ENCODE peak calls at places on chromosomes 6 and 20, in eight cellular contexts. One of them, this sample, is unnamed.

GRCh38 chr6:83352413-83352812 is 78.4 kb downstream of the ME1 start:
- DNase-seq in mesenchymal stem cell: no peak
- DNase-seq in substantia nigra: no peak
- DNase-seq in pancreas: no peak
- DNase-seq in HS-27A: no peak
- DNase-seq in amygdala: no peak
- DNase-seq in dorsolateral prefrontal cortex: no peak
- DNase-seq in posterior cingulate gyrus: no peak
- DNase-seq in this sample: no peak

GRCh38 chr6:82861121-82861520 is 204.5 kb downstream of the UBE3D start:
- DNase-seq in substantia nigra: no peak
- DNase-seq in posterior cingulate gyrus: no peak
- DNase-seq in amygdala: no peak
- DNase-seq in mesenchymal stem cell: no peak
- DNase-seq in pancreas: no peak
- DNase-seq in dorsolateral prefrontal cortex: no peak
- DNase-seq in HS-27A: no peak
- DNase-seq in this sample: no peak

GRCh38 chr6:12947191-12947795 is 230.7 kb downstream of the PHACTR1 start:
- DNase-seq in dorsolateral prefrontal cortex: no peak
- DNase-seq in substantia nigra: no peak
- DNase-seq in HS-27A: no peak
- DNase-seq in amygdala: no peak
- DNase-seq in posterior cingulate gyrus: no peak
- DNase-seq in mesenchymal stem cell: no peak
- DNase-seq in pancreas: no peak
- DNase-seq in this sample: no peak

GRCh38 chr6:164039954-164040375 is 625.4 kb downstream of the QKI start:
- DNase-seq in mesenchymal stem cell: no peak
- DNase-seq in posterior cingulate gyrus: no peak
- DNase-seq in HS-27A: no peak
- DNase-seq in substantia nigra: no peak
- DNase-seq in dorsolateral prefrontal cortex: no peak
- DNase-seq in amygdala: no peak
- DNase-seq in pancreas: peak
- DNase-seq in this sample: peak

GRCh38 chr20:20549267-20549612 is 163.2 kb downstream of the RALGAPA2 start:
- DNase-seq in dorsolateral prefrontal cortex: no peak
- DNase-seq in pancreas: no peak
- DNase-seq in substantia nigra: no peak
- DNase-seq in posterior cingulate gyrus: no peak
- DNase-seq in mesenchymal stem cell: no peak
- DNase-seq in amygdala: no peak
- DNase-seq in HS-27A: no peak
- DNase-seq in this sample: no peak

GRCh38 chr6:130827247-130828149 is at the start of gene SMLR1:
- DNase-seq in HS-27A: no peak
- DNase-seq in amygdala: no peak
- DNase-seq in pancreas: no peak
- DNase-seq in substantia nigra: no peak
- DNase-seq in dorsolateral prefrontal cortex: no peak
- DNase-seq in posterior cingulate gyrus: no peak
- DNase-seq in mesenchymal stem cell: no peak
- DNase-seq in this sample: no peak

GRCh38 chr6:20778460-20778859 is 244.2 kb downstream of the CDKAL1 start:
- DNase-seq in mesenchymal stem cell: no peak
- DNase-seq in amygdala: no peak
- DNase-seq in posterior cingulate gyrus: no peak
- DNase-seq in HS-27A: no peak
- DNase-seq in substantia nigra: no peak
- DNase-seq in pancreas: no peak
- DNase-seq in dorsolateral prefrontal cortex: no peak
- DNase-seq in this sample: no peak

GRCh38 chr20:59518881-59519706 is 85.2 kb upstream of the PHACTR3 start:
- DNase-seq in amygdala: no peak
- DNase-seq in posterior cingulate gyrus: peak
- DNase-seq in dorsolateral prefrontal cortex: no peak
- DNase-seq in pancreas: no peak
- DNase-seq in mesenchymal stem cell: peak
- DNase-seq in substantia nigra: no peak
- DNase-seq in HS-27A: no peak
- DNase-seq in this sample: no peak

GRCh38 chr6:132819405-132820145 is 5.2 kb downstream of the RPS12 start:
- DNase-seq in posterior cingulate gyrus: no peak
- DNase-seq in substantia nigra: no peak
- DNase-seq in HS-27A: no peak
- DNase-seq in dorsolateral prefrontal cortex: no peak
- DNase-seq in pancreas: no peak
- DNase-seq in mesenchymal stem cell: peak
- DNase-seq in amygdala: no peak
- DNase-seq in this sample: peak

GRCh38 chr6:146913842-146914562 is 290.2 kb upstream of the STXBP5 start:
- DNase-seq in pancreas: peak
- DNase-seq in dorsolateral prefrontal cortex: peak
- DNase-seq in amygdala: peak
- DNase-seq in posterior cingulate gyrus: peak
- DNase-seq in substantia nigra: peak
- DNase-seq in mesenchymal stem cell: peak
- DNase-seq in HS-27A: peak
- DNase-seq in this sample: peak

GRCh38 chr6:22668307-22668706 is 98.9 kb downstream of the HDGFL1 start:
- DNase-seq in mesenchymal stem cell: no peak
- DNase-seq in posterior cingulate gyrus: no peak
- DNase-seq in substantia nigra: no peak
- DNase-seq in HS-27A: no peak
- DNase-seq in dorsolateral prefrontal cortex: no peak
- DNase-seq in pancreas: no peak
- DNase-seq in amygdala: no peak
- DNase-seq in this sample: no peak

GRCh38 chr6:16684896-16685554 is 76.2 kb downstream of the ATXN1 start:
- DNase-seq in dorsolateral prefrontal cortex: no peak
- DNase-seq in HS-27A: no peak
- DNase-seq in pancreas: no peak
- DNase-seq in substantia nigra: no peak
- DNase-seq in posterior cingulate gyrus: no peak
- DNase-seq in mesenchymal stem cell: peak
- DNase-seq in amygdala: no peak
- DNase-seq in this sample: no peak

GRCh38 chr6:141483561-141484061 is 649.1 kb upstream of the GJE1 start:
- DNase-seq in posterior cingulate gyrus: no peak
- DNase-seq in amygdala: no peak
- DNase-seq in mesenchymal stem cell: peak
- DNase-seq in dorsolateral prefrontal cortex: peak
- DNase-seq in HS-27A: peak
- DNase-seq in substantia nigra: no peak
- DNase-seq in pancreas: no peak
- DNase-seq in this sample: peak

GRCh38 chr6:134520181-134521115 is 202.5 kb upstream of the SGK1 start:
- DNase-seq in posterior cingulate gyrus: no peak
- DNase-seq in mesenchymal stem cell: peak
- DNase-seq in dorsolateral prefrontal cortex: no peak
- DNase-seq in pancreas: no peak
- DNase-seq in substantia nigra: no peak
- DNase-seq in amygdala: no peak
- DNase-seq in HS-27A: no peak
- DNase-seq in this sample: no peak

GRCh38 chr20:49690899-49691620 is 22.6 kb downstream of the B4GALT5 start:
- DNase-seq in HS-27A: no peak
- DNase-seq in dorsolateral prefrontal cortex: no peak
- DNase-seq in posterior cingulate gyrus: no peak
- DNase-seq in substantia nigra: no peak
- DNase-seq in amygdala: no peak
- DNase-seq in mesenchymal stem cell: peak
- DNase-seq in pancreas: peak
- DNase-seq in this sample: no peak

GRCh38 chr6:20038385-20038784 is 173.9 kb downstream of the MBOAT1 start:
- DNase-seq in pancreas: no peak
- DNase-seq in amygdala: no peak
- DNase-seq in substantia nigra: no peak
- DNase-seq in mesenchymal stem cell: no peak
- DNase-seq in dorsolateral prefrontal cortex: no peak
- DNase-seq in HS-27A: no peak
- DNase-seq in posterior cingulate gyrus: no peak
- DNase-seq in this sample: no peak

GRCh38 chr6:113052513-113052912 is 705.4 kb downstream of the RFPL4B start:
- DNase-seq in substantia nigra: no peak
- DNase-seq in HS-27A: no peak
- DNase-seq in posterior cingulate gyrus: no peak
- DNase-seq in amygdala: no peak
- DNase-seq in dorsolateral prefrontal cortex: no peak
- DNase-seq in mesenchymal stem cell: no peak
- DNase-seq in pancreas: no peak
- DNase-seq in this sample: no peak

GRCh38 chr6:44657201-44657824 is 269.8 kb downstream of the CDC5L start:
- DNase-seq in dorsolateral prefrontal cortex: no peak
- DNase-seq in posterior cingulate gyrus: no peak
- DNase-seq in HS-27A: no peak
- DNase-seq in pancreas: no peak
- DNase-seq in mesenchymal stem cell: peak
- DNase-seq in substantia nigra: no peak
- DNase-seq in amygdala: no peak
- DNase-seq in this sample: no peak

GRCh38 chr20:21564127-21564773 is 50.4 kb upstream of the NKX2-2 start:
- DNase-seq in amygdala: peak
- DNase-seq in posterior cingulate gyrus: no peak
- DNase-seq in HS-27A: no peak
- DNase-seq in pancreas: no peak
- DNase-seq in substantia nigra: peak
- DNase-seq in dorsolateral prefrontal cortex: peak
- DNase-seq in mesenchymal stem cell: no peak
- DNase-seq in this sample: no peak

GRCh38 chr20:14801591-14802325 is 464.3 kb upstream of the FLRT3 start:
- DNase-seq in substantia nigra: no peak
- DNase-seq in amygdala: no peak
- DNase-seq in mesenchymal stem cell: no peak
- DNase-seq in dorsolateral prefrontal cortex: no peak
- DNase-seq in HS-27A: no peak
- DNase-seq in posterior cingulate gyrus: no peak
- DNase-seq in pancreas: no peak
- DNase-seq in this sample: no peak

GRCh38 chr6:70738028-70738427 is 70.3 kb downstream of the SMAP1 start:
- DNase-seq in posterior cingulate gyrus: no peak
- DNase-seq in HS-27A: no peak
- DNase-seq in mesenchymal stem cell: no peak
- DNase-seq in dorsolateral prefrontal cortex: no peak
- DNase-seq in substantia nigra: no peak
- DNase-seq in amygdala: no peak
- DNase-seq in pancreas: no peak
- DNase-seq in this sample: no peak

GRCh38 chr6:7535498-7535897 is 6.0 kb upstream of the DSP start:
- DNase-seq in posterior cingulate gyrus: no peak
- DNase-seq in mesenchymal stem cell: no peak
- DNase-seq in dorsolateral prefrontal cortex: no peak
- DNase-seq in substantia nigra: no peak
- DNase-seq in amygdala: no peak
- DNase-seq in pancreas: no peak
- DNase-seq in HS-27A: peak
- DNase-seq in this sample: peak

GRCh38 chr6:105482227-105482839 is 79.5 kb upstream of the PREP start:
- DNase-seq in dorsolateral prefrontal cortex: no peak
- DNase-seq in posterior cingulate gyrus: no peak
- DNase-seq in substantia nigra: peak
- DNase-seq in HS-27A: no peak
- DNase-seq in pancreas: no peak
- DNase-seq in amygdala: no peak
- DNase-seq in mesenchymal stem cell: peak
- DNase-seq in this sample: no peak

GRCh38 chr6:14501240-14501639 is 383.7 kb downstream of the CD83 start:
- DNase-seq in substantia nigra: no peak
- DNase-seq in HS-27A: no peak
- DNase-seq in dorsolateral prefrontal cortex: peak
- DNase-seq in posterior cingulate gyrus: no peak
- DNase-seq in pancreas: no peak
- DNase-seq in amygdala: no peak
- DNase-seq in mesenchymal stem cell: peak
- DNase-seq in this sample: no peak

GRCh38 chr6:379367-380181 is 12.0 kb upstream of the IRF4 start:
- DNase-seq in mesenchymal stem cell: no peak
- DNase-seq in dorsolateral prefrontal cortex: no peak
- DNase-seq in pancreas: peak
- DNase-seq in posterior cingulate gyrus: no peak
- DNase-seq in HS-27A: no peak
- DNase-seq in amygdala: no peak
- DNase-seq in substantia nigra: no peak
- DNase-seq in this sample: no peak

GRCh38 chr6:56860466-56860865 is 94.4 kb upstream of the BEND6 start:
- DNase-seq in HS-27A: no peak
- DNase-seq in substantia nigra: no peak
- DNase-seq in dorsolateral prefrontal cortex: no peak
- DNase-seq in posterior cingulate gyrus: no peak
- DNase-seq in mesenchymal stem cell: peak
- DNase-seq in amygdala: no peak
- DNase-seq in pancreas: no peak
- DNase-seq in this sample: no peak

GRCh38 chr6:14216931-14217684 is 99.5 kb downstream of the CD83 start:
- DNase-seq in HS-27A: no peak
- DNase-seq in posterior cingulate gyrus: no peak
- DNase-seq in amygdala: no peak
- DNase-seq in substantia nigra: no peak
- DNase-seq in mesenchymal stem cell: no peak
- DNase-seq in pancreas: no peak
- DNase-seq in dorsolateral prefrontal cortex: no peak
- DNase-seq in this sample: no peak

GRCh38 chr6:36840471-36841461 is 1.5 kb upstream of the CPNE5 start:
- DNase-seq in HS-27A: no peak
- DNase-seq in substantia nigra: no peak
- DNase-seq in mesenchymal stem cell: no peak
- DNase-seq in amygdala: no peak
- DNase-seq in pancreas: peak
- DNase-seq in posterior cingulate gyrus: peak
- DNase-seq in dorsolateral prefrontal cortex: no peak
- DNase-seq in this sample: no peak

GRCh38 chr6:13406051-13406477 is 77.7 kb upstream of the TBC1D7 start:
- DNase-seq in dorsolateral prefrontal cortex: peak
- DNase-seq in amygdala: no peak
- DNase-seq in mesenchymal stem cell: no peak
- DNase-seq in pancreas: no peak
- DNase-seq in HS-27A: no peak
- DNase-seq in posterior cingulate gyrus: peak
- DNase-seq in substantia nigra: no peak
- DNase-seq in this sample: no peak

GRCh38 chr6:103273048-103273447 is 1586.7 kb downstream of the HACE1 start:
- DNase-seq in posterior cingulate gyrus: no peak
- DNase-seq in mesenchymal stem cell: peak
- DNase-seq in dorsolateral prefrontal cortex: no peak
- DNase-seq in amygdala: no peak
- DNase-seq in pancreas: no peak
- DNase-seq in HS-27A: no peak
- DNase-seq in substantia nigra: no peak
- DNase-seq in this sample: peak

GRCh38 chr6:16762547-16763477 is 1.6 kb upstream of the ATXN1 start:
- DNase-seq in HS-27A: peak
- DNase-seq in substantia nigra: no peak
- DNase-seq in pancreas: peak
- DNase-seq in posterior cingulate gyrus: no peak
- DNase-seq in dorsolateral prefrontal cortex: no peak
- DNase-seq in amygdala: no peak
- DNase-seq in mesenchymal stem cell: peak
- DNase-seq in this sample: peak

GRCh38 chr20:25301357-25301920 is 53.6 kb downstream of the PYGB start:
- DNase-seq in pancreas: no peak
- DNase-seq in mesenchymal stem cell: no peak
- DNase-seq in dorsolateral prefrontal cortex: no peak
- DNase-seq in posterior cingulate gyrus: no peak
- DNase-seq in amygdala: no peak
- DNase-seq in substantia nigra: no peak
- DNase-seq in HS-27A: no peak
- DNase-seq in this sample: no peak

GRCh38 chr6:23445157-23445710 is 680.8 kb upstream of the NRSN1 start:
- DNase-seq in pancreas: no peak
- DNase-seq in HS-27A: no peak
- DNase-seq in substantia nigra: no peak
- DNase-seq in dorsolateral prefrontal cortex: no peak
- DNase-seq in mesenchymal stem cell: peak
- DNase-seq in posterior cingulate gyrus: no peak
- DNase-seq in amygdala: no peak
- DNase-seq in this sample: no peak

GRCh38 chr6:119501798-119502483 is 152.4 kb upstream of the MAN1A1 start:
- DNase-seq in substantia nigra: no peak
- DNase-seq in posterior cingulate gyrus: no peak
- DNase-seq in mesenchymal stem cell: no peak
- DNase-seq in HS-27A: no peak
- DNase-seq in dorsolateral prefrontal cortex: no peak
- DNase-seq in amygdala: no peak
- DNase-seq in pancreas: no peak
- DNase-seq in this sample: no peak

This sample was measured in HS-5.